ENCODE peak calls at places on chromosomes 16 and 17, in ten cellular contexts. Z is cardiac fibroblast, Q is mesothelial cell of epicardium, X is AG10803, O is lung, J is neural crest cell, H is tibial nerve, I is progenitor cell of endocrine pancreas, R is GM20000, B is PC-3. E is an unnamed sample.

GRCh38 chr16:79093554-79093967 is 507.0 kb downstream of the MAF start:
- DNase-seq in Z (no peak), O (peak; percentile 56), R (no peak), I (no peak), B (no peak), J (no peak), H (no peak), X (no peak), Q (no peak), E (no peak)

GRCh38 chr17:57197672-57198071 is 58.7 kb upstream of the MSI2 start:
- DNase-seq in O (no peak), I (no peak), B (no peak), Z (no peak), J (no peak), R (no peak), H (no peak), Q (no peak), X (no peak), E (no peak)

GRCh38 chr17:48613862-48614694 is 1.0 kb downstream of the HOXB8 start:
- DNase-seq in O (no peak), X (no peak), B (no peak), Z (no peak), H (no peak), I (no peak), J (no peak), Q (no peak), R (no peak), E (no peak)

GRCh38 chr17:5023588-5024147 is 11.6 kb downstream of the SLC52A1 start:
- DNase-seq in Q (no peak), B (no peak), X (no peak), R (no peak), I (no peak), O (no peak), Z (no peak), H (no peak), J (no peak), E (no peak)

GRCh38 chr17:70071127-70071526 is 3.9 kb upstream of the KCNJ16 start:
- DNase-seq in J (no peak), Z (no peak), I (no peak), Q (no peak), B (no peak), R (no peak), O (no peak), X (no peak), H (no peak), E (no peak)

GRCh38 chr17:60577147-60577925 is 22.7 kb upstream of the PPM1D start:
- DNase-seq in R (peak; percentile 34), J (no peak), I (no peak), Q (no peak), X (peak; percentile 70), H (peak; percentile 41), B (peak; percentile 52), O (no peak), Z (peak; percentile 63), E (no peak)

GRCh38 chr16:78072275-78072674 is 27.2 kb upstream of the WWOX start:
- DNase-seq in X (no peak), B (peak; percentile 6), Z (no peak), Q (no peak), O (no peak), H (no peak), I (no peak), R (no peak), J (no peak), E (no peak)

GRCh38 chr17:6574689-6575595 is 18.6 kb upstream of the PITPNM3 start:
- DNase-seq in H (no peak), Q (no peak), I (no peak), R (peak; percentile 74), J (no peak), X (peak; percentile 65), B (no peak), Z (peak; percentile 67), O (peak; percentile 52), E (no peak)

GRCh38 chr17:65156185-65156834 is 19.1 kb downstream of the RGS9 start:
- DNase-seq in R (no peak), Z (no peak), X (no peak), Q (no peak), H (no peak), O (no peak), I (no peak), J (no peak), B (no peak), E (no peak)

GRCh38 chr17:65158622-65159021 is 21.5 kb downstream of the RGS9 start:
- DNase-seq in B (no peak), Q (no peak), Z (no peak), I (no peak), O (no peak), R (no peak), J (no peak), H (no peak), X (no peak), E (no peak)

GRCh38 chr17:65155622-65156021 is 18.5 kb downstream of the RGS9 start:
- DNase-seq in I (no peak), H (no peak), B (no peak), Z (no peak), Q (no peak), J (no peak), X (no peak), R (peak; percentile 42), O (no peak), E (no peak)

GRCh38 chr17:65158081-65158480 is 20.9 kb downstream of the RGS9 start:
- DNase-seq in O (no peak), I (no peak), Q (no peak), R (no peak), B (no peak), Z (no peak), X (no peak), H (no peak), J (no peak), E (no peak)

DNA sequence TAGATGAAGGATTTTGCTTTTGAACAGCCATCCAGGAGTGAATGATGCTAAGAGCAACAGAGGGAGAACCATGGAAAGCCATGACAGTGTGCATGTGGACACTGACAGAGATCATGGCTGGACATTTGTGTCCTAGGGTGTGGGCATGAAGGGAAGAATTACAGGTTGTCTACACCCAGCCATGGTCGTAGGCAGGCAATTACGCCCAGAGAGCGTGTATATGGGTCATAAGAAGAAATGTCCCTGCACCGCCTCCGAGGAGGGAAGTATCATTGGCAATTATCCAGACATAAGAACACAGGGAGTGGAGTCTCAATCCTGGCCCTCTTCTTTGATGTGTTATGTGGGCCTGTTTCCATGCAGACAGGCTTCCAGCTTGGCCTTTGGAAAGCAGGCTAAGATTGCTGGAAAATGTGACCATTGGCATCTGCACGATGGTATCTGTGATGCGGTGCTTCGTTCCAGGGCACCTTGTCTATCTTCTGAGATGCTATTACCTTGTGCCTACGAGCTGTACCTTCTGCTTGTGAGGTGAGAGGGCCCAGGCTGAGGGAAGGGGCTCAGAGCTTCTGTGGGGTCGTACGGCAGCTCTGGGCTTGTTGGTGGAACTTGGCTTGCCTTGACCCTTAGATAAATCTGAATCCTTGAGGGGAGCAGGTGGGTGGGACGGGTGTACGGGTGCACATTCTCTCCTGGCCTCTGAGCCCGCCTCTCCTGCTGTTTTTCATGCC is 19.8 kb downstream of the RGS9 start:
- DNase-seq in R (no peak), Q (no peak), J (no peak), O (no peak), Z (no peak), B (no peak), H (no peak), I (no peak), X (no peak), E (no peak)
- TF ChIP-seq CTCF in R (no peak), Q (no peak), J (no peak), O (no peak), Z (no peak), B (no peak), H (no peak), I (no peak), X (no peak), E (no peak)

GRCh38 chr17:18250259-18250658 is 8.3 kb downstream of the FLII start:
- DNase-seq in Q (no peak), O (no peak), X (no peak), R (no peak), I (no peak), B (peak; percentile 56), Z (no peak), H (no peak), J (no peak), E (no peak)
- TF ChIP-seq CTCF in Q (no peak), O (no peak), X (no peak), R (no peak), I (no peak), B (no peak), Z (no peak), H (no peak), J (no peak), E (no peak)

DNA sequence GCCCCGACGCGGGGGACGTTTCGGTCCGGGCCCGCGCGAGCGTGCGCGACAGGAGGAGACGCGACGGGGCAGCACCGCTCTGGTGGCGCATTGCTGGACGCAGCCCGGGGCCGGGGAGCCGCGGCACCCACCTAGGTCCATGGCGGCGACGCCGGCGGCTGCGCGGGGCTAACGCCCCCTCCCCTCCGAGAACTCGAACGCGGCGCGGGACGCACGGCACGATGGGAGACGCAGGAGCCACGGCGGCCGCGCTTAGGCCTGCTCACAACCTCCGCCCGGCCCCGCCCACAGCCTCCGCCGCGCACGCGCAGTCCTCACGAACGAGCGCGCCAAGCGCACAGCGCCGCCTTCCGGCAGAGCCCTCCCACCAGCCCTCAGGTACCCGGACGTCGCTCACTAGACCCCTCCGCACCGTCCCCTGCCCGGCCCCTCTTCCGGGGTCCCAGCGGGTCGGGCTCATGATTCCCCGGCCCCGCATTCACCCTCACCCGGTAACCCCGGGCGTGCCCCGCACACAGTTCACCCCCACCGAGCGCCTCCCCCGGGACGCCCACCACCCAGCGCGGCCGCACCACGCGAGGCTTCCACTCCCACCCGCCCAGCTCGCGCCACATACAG is at the start of gene GEMIN4:
- DNase-seq in R (peak; percentile 99), B (peak; percentile 85), Q (peak; percentile 100), I (peak; percentile 98), O (peak; percentile 95), X (peak; percentile 79), H (peak; percentile 93), Z (peak; percentile 87), J (peak; percentile 99), E (peak; percentile 88)
- TF ChIP-seq CTCF in R (peak; percentile 91), B (peak; percentile 73), Q (peak; percentile 96), I (peak; percentile 98), O (peak; percentile 85), X (peak; percentile 83), H (peak; percentile 98), Z (peak; percentile 76), J (peak; percentile 97), E (peak; percentile 62)

GRCh38 chr16:14309906-14310305 is 238.8 kb downstream of the MRTFB start:
- DNase-seq in R (no peak), B (peak; percentile 68), J (no peak), H (no peak), X (peak; percentile 80), Z (peak; percentile 83), O (no peak), Q (no peak), I (no peak), E (no peak)

GRCh38 chr16:14308357-14308723 is 237.2 kb downstream of the MRTFB start:
- DNase-seq in O (no peak), R (no peak), Z (no peak), H (no peak), X (no peak), I (no peak), B (no peak), Q (no peak), J (no peak), E (no peak)

GRCh38 chr16:14307623-14308356 is 236.7 kb downstream of the MRTFB start:
- DNase-seq in O (no peak), B (no peak), I (no peak), Z (peak; percentile 58), R (no peak), J (no peak), X (peak; percentile 61), H (no peak), Q (no peak), E (no peak)

GRCh38 chr16:14309001-14309886 is 238.1 kb downstream of the MRTFB start:
- DNase-seq in J (no peak), H (no peak), I (peak; percentile 51), X (peak; percentile 63), R (peak; percentile 59), Q (no peak), Z (peak; percentile 14), O (no peak), B (peak; percentile 85), E (no peak)

DNA sequence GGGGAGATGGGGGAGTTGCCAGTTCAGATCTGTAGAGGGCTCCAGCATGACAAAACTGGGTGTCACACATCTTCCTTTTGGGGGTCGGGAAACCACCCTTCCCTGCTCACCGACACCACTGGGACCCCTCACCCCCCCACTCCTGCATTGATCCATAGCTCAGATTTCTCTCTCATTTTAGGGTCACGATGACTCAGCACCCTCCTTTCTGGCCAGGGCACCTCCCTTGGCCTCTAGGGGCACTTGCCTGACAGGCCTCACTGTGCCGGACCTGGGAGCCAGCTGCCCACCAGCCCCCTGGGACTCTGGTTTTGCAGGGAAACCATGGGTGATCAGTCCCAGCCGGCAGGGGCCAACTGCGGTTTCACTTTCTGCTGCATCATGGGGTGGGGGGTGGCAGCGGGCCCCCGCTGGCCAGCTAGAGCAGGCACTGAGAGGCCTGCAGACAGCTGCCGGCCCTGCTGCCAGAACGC is 239.4 kb downstream of the MRTFB start:
- DNase-seq in R (peak; percentile 64), O (no peak), B (no peak), J (no peak), X (peak; percentile 68), Q (no peak), I (no peak), H (no peak), Z (peak; percentile 44), E (no peak)
- TF ChIP-seq CTCF in R (peak; percentile 22), O (no peak), B (no peak), J (no peak), X (peak; percentile 29), Q (no peak), I (peak; percentile 40), H (no peak), Z (no peak), E (no peak)

E was measured in omental fat pad.